ENCODE peak calls at places on chromosomes 11 and 22, in four cellular contexts. O is left lung, Q is thoracic aorta, K is body of pancreas. X is an unnamed sample.

GRCh38 chr11:57429946-57430345 is 3.0 kb upstream of the SLC43A3 start:
- DNase-seq in K (no peak), O (peak; percentile 17), Q (no peak), X (no peak)

GRCh38 chr22:47837703-47838102 is 1075.3 kb downstream of the TBC1D22A start:
- DNase-seq in O (no peak), Q (no peak), K (no peak), X (no peak)

GRCh38 chr11:89175796-89176195 is 1.9 kb upstream of the TYR start:
- DNase-seq in Q (no peak), O (no peak), K (no peak), X (no peak)

GRCh38 chr22:37036655-37037377 is 14.7 kb upstream of the KCTD17 start:
- DNase-seq in K (no peak), Q (no peak), O (no peak), X (no peak)

GRCh38 chr11:45652781-45653180 is 12.6 kb downstream of the CHST1 start:
- DNase-seq in Q (no peak), O (no peak), K (no peak), X (no peak)

GRCh38 chr11:45180888-45181594 is 34.6 kb downstream of the PRDM11 start:
- DNase-seq in Q (no peak), O (peak; percentile 57), K (peak; percentile 85), X (peak; percentile 41)

GRCh38 chr11:81804858-81805257 is 928.8 kb downstream of the FAM181B start:
- DNase-seq in O (no peak), Q (no peak), K (no peak), X (no peak)

GRCh38 chr11:7077101-7077500 is 11.7 kb upstream of the RBMXL2 start:
- DNase-seq in K (no peak), Q (no peak), O (no peak), X (no peak)

GRCh38 chr11:129508163-129508562 is 132.5 kb downstream of the BARX2 start:
- DNase-seq in K (no peak), O (no peak), Q (no peak), X (no peak)

GRCh38 chr22:20089977-20090729 is 10.1 kb downstream of the DGCR8 start:
- DNase-seq in Q (no peak), O (no peak), K (no peak), X (no peak)

GRCh38 chr11:65329944-65330403 is 3.7 kb upstream of the DPF2 start:
- DNase-seq in Q (peak; percentile 79), O (peak; percentile 82), K (peak; percentile 93), X (peak; percentile 56)

GRCh38 chr11:86245369-86246292 is 1.1 kb downstream of the EED start:
- DNase-seq in Q (no peak), K (no peak), O (no peak), X (peak; percentile 22)

GRCh38 chr22:19785461-19786263 is 25.1 kb downstream of the TBX1 start:
- DNase-seq in Q (no peak), K (no peak), O (no peak), X (no peak)

GRCh38 chr11:116813781-116814471 is 9.2 kb downstream of the APOA4 start:
- DNase-seq in O (no peak), Q (no peak), K (no peak), X (no peak)

GRCh38 chr22:28629420-28630184 is 50.0 kb downstream of the TTC28 start:
- DNase-seq in Q (no peak), K (no peak), O (no peak), X (no peak)

GRCh38 chr22:50419116-50419515 is 55.7 kb downstream of the SBF1 start:
- DNase-seq in K (no peak), Q (no peak), O (no peak), X (no peak)

GRCh38 chr11:103202048-103202651 is 92.9 kb downstream of the DYNC2H1 start:
- DNase-seq in Q (no peak), K (no peak), O (no peak), X (no peak)

GRCh38 chr22:20167643-20168322 is 16.9 kb upstream of the CCDC188 start:
- DNase-seq in K (no peak), O (no peak), Q (no peak), X (no peak)

DNA sequence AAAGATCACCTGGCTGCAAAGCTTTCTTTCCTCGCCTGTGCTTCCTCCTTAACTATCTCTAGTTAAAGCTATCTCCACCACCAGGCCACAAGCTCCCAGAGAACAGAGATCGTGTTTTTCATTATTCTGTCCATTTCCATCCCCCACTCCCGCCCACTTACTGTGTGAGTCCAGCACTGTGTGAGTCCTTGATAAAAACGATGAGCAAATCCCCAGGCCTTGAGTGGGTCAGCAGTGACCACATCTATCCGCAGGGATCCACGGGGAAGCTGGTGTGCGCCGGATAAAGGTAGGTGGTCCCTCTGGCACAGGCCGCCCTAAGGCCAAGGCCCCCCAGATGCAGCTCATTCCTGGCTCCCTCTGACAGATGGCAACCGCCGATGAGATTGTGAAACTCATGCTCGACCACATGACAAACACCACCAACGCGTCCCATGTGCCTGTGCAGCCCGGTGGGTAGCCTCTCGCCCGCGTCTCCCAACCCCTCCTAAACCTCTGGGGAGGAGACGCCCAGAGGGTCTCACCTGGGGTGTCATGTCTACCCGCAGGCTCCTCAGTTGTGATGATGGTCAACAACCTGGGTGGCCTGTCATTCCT is 9.3 kb downstream of the TKFC start:
- DNase-seq in K (no peak), Q (no peak), O (no peak), X (no peak)
- TF ChIP-seq CTCF in K (no peak), Q (no peak), O (no peak), X (no peak)

GRCh38 chr11:94303884-94304459 is 408 bp upstream of the IZUMO1R start:
- DNase-seq in O (no peak), Q (no peak), K (no peak), X (no peak)
- TF ChIP-seq CTCF in O (no peak), Q (no peak), K (no peak), X (no peak)

GRCh38 chr11:132140056-132140455 is 769.6 kb downstream of the NTM start:
- DNase-seq in O (no peak), K (no peak), Q (no peak), X (no peak)
- TF ChIP-seq CTCF in O (no peak), K (no peak), Q (no peak), X (no peak)

GRCh38 chr11:100445231-100445735 is 241.8 kb upstream of the ARHGAP42 start:
- DNase-seq in Q (no peak), O (no peak), K (peak; percentile 72), X (no peak)
- TF ChIP-seq CTCF in Q (no peak), O (no peak), K (no peak), X (no peak)

GRCh38 chr11:889686-890475 is 20.7 kb downstream of the CHID1 start:
- DNase-seq in Q (no peak), O (no peak), K (no peak), X (no peak)
- TF ChIP-seq CTCF in Q (no peak), O (no peak), K (no peak), X (no peak)

DNA sequence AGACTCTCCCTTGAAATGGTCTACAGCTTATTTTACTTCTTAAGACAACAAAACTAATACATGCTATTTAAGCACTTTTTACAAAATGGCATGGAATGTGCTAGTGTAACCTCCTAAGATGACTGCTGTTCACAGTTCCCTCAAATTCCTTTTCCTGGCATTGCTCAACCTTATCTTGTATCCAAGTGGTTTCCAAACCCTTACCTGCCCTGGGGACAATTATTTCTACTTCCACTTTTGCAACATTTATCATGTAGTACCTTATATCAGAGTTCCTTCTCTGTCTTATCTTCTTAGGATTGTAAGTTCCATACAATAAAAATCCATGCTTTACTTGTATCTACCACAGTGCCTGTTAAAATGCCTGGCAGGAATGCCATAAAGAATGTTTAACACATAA is 109.1 kb upstream of the MTMR2 start:
- DNase-seq in Q (no peak), O (no peak), K (no peak), X (no peak)
- TF ChIP-seq CTCF in Q (no peak), O (no peak), K (no peak), X (no peak)

DNA sequence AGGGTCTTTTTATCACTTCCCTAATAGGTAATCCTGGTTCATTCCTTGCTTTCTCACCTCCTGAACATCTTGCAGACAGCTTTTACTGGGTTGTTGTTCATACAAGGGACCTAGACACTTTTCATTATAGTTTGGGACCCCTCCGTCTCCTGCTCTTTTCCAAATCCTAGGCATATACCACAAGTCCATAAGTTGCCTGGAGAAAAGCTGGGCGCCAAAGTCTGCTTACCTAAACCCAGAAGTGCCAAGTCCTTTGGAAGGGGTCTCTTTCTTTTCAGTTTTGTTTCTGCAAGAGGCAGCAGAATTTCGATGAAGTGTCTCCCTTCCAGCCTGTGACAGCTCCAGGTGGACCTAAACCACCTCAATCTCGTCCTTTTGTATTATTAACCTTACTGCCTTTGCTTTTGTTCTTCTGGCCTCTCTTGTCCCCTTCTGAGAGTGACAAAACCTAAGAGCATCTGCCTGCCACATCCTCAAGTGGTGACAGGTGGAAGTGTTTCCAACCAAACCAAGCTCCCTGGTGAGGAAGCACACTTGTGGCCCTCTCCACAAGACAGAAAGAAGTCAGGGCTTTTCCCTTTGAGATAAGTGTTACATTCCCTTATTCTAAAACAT is 19.5 kb upstream of the P2RY6 start:
- DNase-seq in K (no peak), O (no peak), Q (no peak), X (no peak)
- TF ChIP-seq CTCF in K (no peak), O (no peak), Q (no peak), X (no peak)

GRCh38 chr11:2391663-2391975 is 8.9 kb upstream of the TSSC4 start:
- DNase-seq in Q (no peak), O (no peak), K (no peak), X (no peak)

GRCh38 chr11:2392241-2392959 is 8.2 kb upstream of the TSSC4 start:
- DNase-seq in O (no peak), Q (no peak), K (no peak), X (no peak)

GRCh38 chr11:2389344-2390026 is 11.1 kb upstream of the TSSC4 start:
- DNase-seq in O (no peak), Q (no peak), K (no peak), X (no peak)

GRCh38 chr11:2390091-2390870 is 10.3 kb upstream of the TSSC4 start:
- DNase-seq in O (peak; percentile 69), K (no peak), Q (no peak), X (no peak)

GRCh38 chr11:2390871-2391662 is 9.5 kb upstream of the TSSC4 start:
- DNase-seq in O (no peak), Q (no peak), K (no peak), X (no peak)
- TF ChIP-seq CTCF in O (no peak), Q (no peak), K (no peak), X (no peak)